ENCODE peak calls at places on chromosomes 16 and 17, in nine cellular contexts. Y, H, C, S, N, K, L, V and I are unnamed samples.

GRCh38 chr16:8634991-8635736 is 13.7 kb downstream of the METTL22 start:
- DNase-seq in K (no peak), C (no peak), N (peak), L (peak), Y (no peak), H (no peak), V (no peak), S (no peak), I (no peak)

GRCh38 chr16:5851583-5851982 is 754.0 kb upstream of the EEF2KMT start:
- DNase-seq in H (no peak), K (no peak), N (no peak), V (no peak), C (no peak), S (no peak), Y (no peak), L (no peak), I (no peak)

GRCh38 chr17:78933025-78933958 is 8.1 kb upstream of the TIMP2 start:
- DNase-seq in K (peak), S (peak), Y (peak), N (no peak), H (peak), C (peak), L (no peak), V (no peak), I (peak)

GRCh38 chr17:80850817-80851216 is 140.8 kb upstream of the CHMP6 start:
- DNase-seq in K (no peak), Y (no peak), S (no peak), C (no peak), V (no peak), L (no peak), N (no peak), H (no peak), I (no peak)

GRCh38 chr17:12673788-12674187 is 8.1 kb downstream of the MYOCD start:
- DNase-seq in H (no peak), V (no peak), Y (no peak), L (no peak), K (no peak), N (no peak), C (no peak), S (no peak), I (no peak)

GRCh38 chr16:64412578-64413280 is 709.1 kb downstream of the CDH11 start:
- DNase-seq in L (no peak), N (no peak), K (no peak), S (no peak), H (no peak), V (no peak), C (no peak), Y (no peak), I (no peak)

GRCh38 chr16:29911676-29912010 is 11.4 kb downstream of the ASPHD1 start:
- DNase-seq in C (no peak), N (no peak), L (no peak), V (no peak), K (no peak), Y (no peak), S (no peak), H (no peak), I (no peak)

GRCh38 chr16:1429026-1429425 is 1.9 kb upstream of the PERCC1 start:
- DNase-seq in V (no peak), Y (no peak), H (no peak), S (no peak), L (no peak), K (no peak), N (no peak), C (no peak), I (no peak)

GRCh38 chr16:8572919-8573724 is 17.2 kb downstream of the TMEM114 start:
- DNase-seq in Y (no peak), N (peak), K (no peak), L (peak), H (no peak), V (no peak), S (no peak), C (peak), I (no peak)

GRCh38 chr17:57506253-57506911 is 238.7 kb downstream of the CCDC182 start:
- DNase-seq in N (no peak), K (no peak), H (no peak), V (no peak), C (no peak), L (no peak), S (no peak), Y (no peak), I (no peak)

GRCh38 chr17:68460096-68460495 is 2.8 kb upstream of the WIPI1 start:
- DNase-seq in K (no peak), Y (no peak), H (no peak), S (no peak), C (no peak), L (no peak), V (no peak), N (no peak), I (no peak)

GRCh38 chr17:44769647-44770084 is 10.9 kb downstream of the ADAM11 start:
- DNase-seq in N (no peak), L (no peak), S (no peak), Y (no peak), V (no peak), K (no peak), C (no peak), H (no peak), I (no peak)

GRCh38 chr16:48617104-48617503 is 7.1 kb upstream of the N4BP1 start:
- DNase-seq in N (no peak), S (no peak), H (no peak), K (no peak), V (no peak), C (no peak), Y (no peak), L (no peak), I (no peak)

GRCh38 chr17:34305606-34306005 is 13.6 kb upstream of the CCL8 start:
- DNase-seq in K (no peak), C (no peak), S (no peak), V (no peak), Y (peak), N (no peak), L (no peak), H (no peak), I (no peak)

GRCh38 chr17:65794572-65794971 is 233.1 kb upstream of the AXIN2 start:
- DNase-seq in H (no peak), K (no peak), Y (no peak), C (peak), N (peak), S (no peak), L (peak), V (no peak), I (peak)

GRCh38 chr17:66551839-66552238 is 249.4 kb downstream of the PRKCA start:
- DNase-seq in S (no peak), K (no peak), Y (no peak), L (no peak), C (no peak), N (no peak), H (no peak), V (no peak), I (no peak)

GRCh38 chr17:17235212-17236174 is 1.5 kb downstream of the FLCN start:
- DNase-seq in L (no peak), V (no peak), S (no peak), K (no peak), N (no peak), Y (peak), H (no peak), C (peak), I (no peak)

GRCh38 chr17:59853168-59853918 is 39.4 kb downstream of the TUBD1 start:
- DNase-seq in L (peak), H (no peak), K (no peak), V (no peak), C (peak), S (peak), N (no peak), Y (peak), I (peak)

GRCh38 chr17:66304304-66305174 is 2.1 kb downstream of the PRKCA start:
- DNase-seq in K (no peak), Y (no peak), H (no peak), C (peak), N (no peak), L (peak), V (no peak), S (no peak), I (peak)

GRCh38 chr16:80330803-80331202 is 210.0 kb upstream of the DYNLRB2 start:
- DNase-seq in C (no peak), H (no peak), V (no peak), Y (no peak), S (no peak), L (no peak), N (no peak), K (no peak), I (no peak)

GRCh38 chr17:34024303-34025178 is 230.5 kb upstream of the CCL2 start:
- DNase-seq in L (no peak), Y (no peak), K (no peak), C (no peak), V (no peak), H (no peak), S (no peak), N (no peak), I (no peak)

GRCh38 chr16:22007159-22007508 is 777 bp upstream of the MOSMO start:
- DNase-seq in L (no peak), V (no peak), S (no peak), N (no peak), K (no peak), C (no peak), Y (no peak), H (no peak), I (no peak)

GRCh38 chr16:10206215-10206614 is 24.0 kb upstream of the GRIN2A start:
- DNase-seq in N (no peak), H (no peak), V (no peak), C (no peak), L (no peak), S (no peak), Y (no peak), K (no peak), I (no peak)

GRCh38 chr17:28643979-28644781 is 778 bp downstream of the BLTP2 start:
- DNase-seq in H (peak), Y (peak), S (no peak), N (peak), K (peak), L (peak), C (peak), V (no peak), I (peak)

GRCh38 chr17:18115517-18115916 is 7.0 kb downstream of the MYO15A start:
- DNase-seq in N (no peak), H (no peak), V (no peak), L (no peak), S (no peak), Y (no peak), K (no peak), C (no peak), I (no peak)